ENCODE peak calls at places on chromosomes 1 and 21, in six cellular contexts. B is cardiac muscle cell; G is stimulated activated CD4-positive, alpha-beta T cell treated with anti-CD3 and anti-CD28 coated beads, TNF-alpha, amount 100 ng/mL, for 24 hours; K is activated CD8-positive, alpha-beta memory T cell treated with anti-CD3 and anti-CD28 coated beads for 4 hours; U is activated CD4-positive, alpha-beta T cell treated with anti-CD3 and anti-CD28 coated beads, Interleukin-2, amount 50 U/mL, for 24 hours; F is AG20443. X is an unnamed sample.

GRCh38 chr1:237664327-237664726 is 226.4 kb downstream of the ZP4 start:
- DNase-seq in B (no peak), G (no peak), K (no peak), U (no peak), F (no peak), X (no peak)

GRCh38 chr1:23422313-23422877 is 2.2 kb downstream of the TCEA3 start:
- DNase-seq in B (peak), G (no peak), K (no peak), U (peak), F (peak), X (no peak)

GRCh38 chr1:230797376-230798186 is 50.4 kb downstream of the CAPN9 start:
- DNase-seq in B (peak), G (no peak), K (no peak), U (no peak), F (peak), X (no peak)

GRCh38 chr1:32811917-32812316 is 5.2 kb downstream of the YARS1 start:
- DNase-seq in B (no peak), G (no peak), K (no peak), U (no peak), F (no peak), X (no peak)

GRCh38 chr21:41680444-41681335 is 86.2 kb downstream of the RIPK4 start:
- DNase-seq in B (no peak), G (no peak), K (no peak), U (no peak), F (no peak), X (no peak)

GRCh38 chr1:43108080-43108479 is 64.0 kb downstream of the EBNA1BP2 start:
- DNase-seq in B (no peak), G (no peak), K (no peak), U (no peak), F (no peak), X (no peak)

GRCh38 chr21:33300701-33301631 is 23.8 kb upstream of the IFNAR1 start:
- DNase-seq in B (no peak), G (no peak), K (no peak), U (no peak), F (no peak), X (no peak)

GRCh38 chr21:46084709-46085108 is 13.2 kb upstream of the COL6A2 start:
- DNase-seq in B (no peak), G (no peak), K (no peak), U (no peak), F (no peak), X (no peak)

GRCh38 chr1:68975534-68975933 is 478.7 kb upstream of the DEPDC1 start:
- DNase-seq in B (no peak), G (no peak), K (no peak), U (no peak), F (no peak), X (no peak)

GRCh38 chr1:117015701-117016100 is 14.1 kb downstream of the CD101 start:
- DNase-seq in B (no peak), G (no peak), K (no peak), U (no peak), F (no peak), X (no peak)

GRCh38 chr1:35706846-35707245 is 11.8 kb downstream of the C1orf216 start:
- DNase-seq in B (no peak), G (no peak), K (no peak), U (no peak), F (no peak), X (no peak)

GRCh38 chr1:94092210-94092613 is 28.7 kb downstream of the ABCA4 start:
- DNase-seq in B (no peak), G (no peak), K (no peak), U (no peak), F (no peak), X (no peak)

GRCh38 chr1:244862354-244862698 is 2.0 kb downstream of the HNRNPU start:
- DNase-seq in B (no peak), G (no peak), K (no peak), U (no peak), F (no peak), X (no peak)